ENCODE peak calls at places on chromosomes 5 and 9, in nine cellular contexts. I, P, F, N, Y, U, B, E and W are unnamed samples.

GRCh38 chr5:154141686-154142300 is 48.7 kb upstream of the GALNT10 start:
- DNase-seq in I (no peak), P (no peak), F (no peak), N (no peak), Y (no peak), U (no peak), B (no peak), E (no peak), W (no peak)

GRCh38 chr5:33631786-33632185 is 191.0 kb downstream of the TARS1 start:
- DNase-seq in I (no peak), P (no peak), F (no peak), N (no peak), Y (no peak), U (no peak), B (peak), E (no peak), W (no peak)

GRCh38 chr5:169826618-169827017 is 153.7 kb downstream of the INSYN2B start:
- DNase-seq in I (no peak), P (no peak), F (no peak), N (no peak), Y (no peak), U (no peak), B (peak), E (no peak), W (no peak)

GRCh38 chr5:150575745-150576448 is 64.6 kb upstream of the SYNPO start:
- DNase-seq in I (no peak), P (no peak), F (no peak), N (no peak), Y (no peak), U (no peak), B (no peak), E (no peak), W (no peak)

GRCh38 chr5:111107371-111107770 is 15.2 kb downstream of the WDR36 start:
- DNase-seq in I (no peak), P (no peak), F (no peak), N (no peak), Y (no peak), U (no peak), B (no peak), E (no peak), W (no peak)

GRCh38 chr5:180154821-180155220 is 54.2 kb downstream of the RASGEF1C start:
- DNase-seq in I (no peak), P (no peak), F (no peak), N (no peak), Y (no peak), U (no peak), B (no peak), E (no peak), W (no peak)

GRCh38 chr9:34572092-34572491 is 17.4 kb downstream of the CNTFR start:
- DNase-seq in I (no peak), P (no peak), F (no peak), N (no peak), Y (no peak), U (no peak), B (no peak), E (no peak), W (no peak)

GRCh38 chr5:80181618-80182211 is 74.1 kb downstream of the SERINC5 start:
- DNase-seq in I (no peak), P (no peak), F (no peak), N (no peak), Y (no peak), U (no peak), B (no peak), E (no peak), W (peak)

GRCh38 chr9:7961076-7961475 is 161.5 kb upstream of the DMAC1 start:
- DNase-seq in I (no peak), P (no peak), F (no peak), N (no peak), Y (no peak), U (no peak), B (no peak), E (no peak), W (no peak)

GRCh38 chr9:6218099-6218502 is 2.5 kb downstream of the IL33 start:
- DNase-seq in I (no peak), P (no peak), F (no peak), N (no peak), Y (no peak), U (no peak), B (peak), E (no peak), W (no peak)

GRCh38 chr9:93566408-93567270 is 9.7 kb upstream of the PHF2 start:
- DNase-seq in I (peak), P (peak), F (peak), N (peak), Y (peak), U (peak), B (peak), E (peak), W (peak)

GRCh38 chr5:103891151-103891550 is 328.6 kb upstream of the NUDT12 start:
- DNase-seq in I (no peak), P (no peak), F (no peak), N (no peak), Y (no peak), U (no peak), B (peak), E (no peak), W (no peak)

GRCh38 chr5:10760033-10760975 is 730 bp downstream of the DAP start:
- DNase-seq in I (peak), P (peak), F (peak), N (peak), Y (no peak), U (no peak), B (peak), E (no peak), W (no peak)

GRCh38 chr5:8034852-8035251 is 165.9 kb downstream of the MTRR start:
- DNase-seq in I (no peak), P (no peak), F (no peak), N (no peak), Y (no peak), U (no peak), B (no peak), E (no peak), W (no peak)

GRCh38 chr9:129880654-129881546 is 45.6 kb downstream of the USP20 start:
- DNase-seq in I (no peak), P (no peak), F (no peak), N (no peak), Y (no peak), U (no peak), B (no peak), E (no peak), W (no peak)

GRCh38 chr9:102875687-102876086 is 119.4 kb upstream of the CYLC2 start:
- DNase-seq in I (no peak), P (no peak), F (no peak), N (no peak), Y (no peak), U (no peak), B (no peak), E (no peak), W (no peak)

GRCh38 chr5:153276151-153276550 is 214.3 kb upstream of the GRIA1 start:
- DNase-seq in I (peak), P (no peak), F (peak), N (no peak), Y (no peak), U (no peak), B (peak), E (peak), W (no peak)

GRCh38 chr9:134841180-134841904 is 39.3 kb upstream of the FCN2 start:
- DNase-seq in I (no peak), P (no peak), F (no peak), N (no peak), Y (no peak), U (no peak), B (no peak), E (no peak), W (peak)

GRCh38 chr5:148072207-148072606 is 8.4 kb downstream of the SPINK5 start:
- DNase-seq in I (no peak), P (no peak), F (no peak), N (no peak), Y (no peak), U (no peak), B (no peak), E (no peak), W (no peak)

GRCh38 chr5:87113848-87114247 is 153.8 kb upstream of the RASA1 start:
- DNase-seq in I (no peak), P (no peak), F (no peak), N (no peak), Y (no peak), U (no peak), B (peak), E (no peak), W (no peak)

GRCh38 chr5:116415989-116416388 is 158.6 kb downstream of the SEMA6A start:
- DNase-seq in I (no peak), P (no peak), F (no peak), N (no peak), Y (no peak), U (no peak), B (no peak), E (no peak), W (no peak)

GRCh38 chr5:140153255-140153654 is 21.7 kb upstream of the CYSTM1 start:
- DNase-seq in I (no peak), P (no peak), F (no peak), N (no peak), Y (no peak), U (no peak), B (no peak), E (no peak), W (no peak)

GRCh38 chr9:89360465-89360864 is 42.2 kb downstream of the SECISBP2 start:
- DNase-seq in I (no peak), P (no peak), F (no peak), N (peak), Y (no peak), U (no peak), B (no peak), E (no peak), W (no peak)

GRCh38 chr9:16180091-16180490 is 627.2 kb downstream of the CCDC171 start:
- DNase-seq in I (no peak), P (no peak), F (no peak), N (no peak), Y (no peak), U (no peak), B (no peak), E (no peak), W (no peak)

GRCh38 chr9:112005939-112006338 is 109.3 kb downstream of the UGCG start:
- DNase-seq in I (no peak), P (no peak), F (no peak), N (no peak), Y (no peak), U (no peak), B (no peak), E (no peak), W (no peak)

GRCh38 chr9:95333426-95333825 is 15.9 kb upstream of the FANCC start:
- DNase-seq in I (no peak), P (no peak), F (no peak), N (no peak), Y (no peak), U (no peak), B (no peak), E (no peak), W (no peak)

GRCh38 chr5:180439911-180440769 is 54.0 kb upstream of the CNOT6 start:
- DNase-seq in I (no peak), P (no peak), F (peak), N (no peak), Y (no peak), U (no peak), B (no peak), E (peak), W (no peak)

GRCh38 chr5:113331201-113331551 is 103.6 kb downstream of the TSSK1B start:
- DNase-seq in I (no peak), P (no peak), F (no peak), N (no peak), Y (no peak), U (no peak), B (peak), E (no peak), W (no peak)

GRCh38 chr9:105842023-105842644 is 147.8 kb downstream of the TMEM38B start:
- DNase-seq in I (peak), P (no peak), F (peak), N (peak), Y (no peak), U (no peak), B (peak), E (no peak), W (no peak)

GRCh38 chr5:11547140-11547539 is 357.1 kb downstream of the CTNND2 start:
- DNase-seq in I (no peak), P (no peak), F (no peak), N (no peak), Y (no peak), U (no peak), B (no peak), E (no peak), W (no peak)